ENCODE peak calls at places on chromosomes 11 and 22, in four cellular contexts. L is lower lobe of right lung, A is cardiac fibroblast, S is fibroblast of mammary gland. W is an unnamed sample.

GRCh38 chr11:88194990-88195389 is 19.7 kb upstream of the RAB38 start:
- DNase-seq in A (no peak), L (no peak), S (no peak), W (no peak)

GRCh38 chr22:37070334-37070733 is 18.8 kb downstream of the KCTD17 start:
- DNase-seq in A (no peak), S (no peak), L (no peak), W (no peak)

GRCh38 chr11:35800970-35801953 is 138.7 kb downstream of the TRIM44 start:
- DNase-seq in A (peak), L (no peak), S (no peak), W (no peak)

GRCh38 chr22:21022955-21023614 is 8.1 kb downstream of the P2RX6 start:
- DNase-seq in S (no peak), L (no peak), A (no peak), W (no peak)

GRCh38 chr11:104148074-104148473 is 15.9 kb downstream of the PDGFD start:
- DNase-seq in A (peak), L (no peak), S (peak), W (peak)

GRCh38 chr22:17772963-17773605 is 1.2 kb downstream of the BID start:
- DNase-seq in A (peak), S (peak), L (no peak), W (no peak)

GRCh38 chr11:8690374-8691342 is 8.1 kb downstream of the RPL27A start:
- DNase-seq in L (no peak), S (no peak), A (no peak), W (no peak)

GRCh38 chr11:6402061-6402470 is 11.8 kb downstream of the SMPD1 start:
- DNase-seq in A (no peak), L (no peak), S (no peak), W (no peak)

GRCh38 chr11:83456075-83456474 is 169.9 kb upstream of the CCDC90B start:
- DNase-seq in S (no peak), L (no peak), A (no peak), W (no peak)

GRCh38 chr22:19540394-19540793 is 16.2 kb upstream of the CLDN5 start:
- DNase-seq in A (no peak), S (no peak), L (no peak), W (no peak)

GRCh38 chr11:8018742-8019631 is 31.9 kb downstream of the EIF3F start:
- DNase-seq in S (peak), A (peak), L (peak), W (peak)

GRCh38 chr11:32259641-32260081 is 168.8 kb downstream of the RCN1 start:
- DNase-seq in S (peak), L (peak), A (peak), W (peak)

GRCh38 chr22:39426380-39427043 is 26.9 kb downstream of the TAB1 start:
- DNase-seq in A (no peak), L (no peak), S (no peak), W (no peak)

GRCh38 chr22:22060200-22061084 is 77.9 kb upstream of the TOP3B start:
- DNase-seq in L (peak), S (peak), A (peak), W (peak)

GRCh38 chr11:98952110-98952509 is 68.6 kb upstream of the CNTN5 start:
- DNase-seq in L (no peak), A (no peak), S (no peak), W (no peak)

GRCh38 chr11:62546937-62547625 is 475 bp upstream of the AHNAK start:
- DNase-seq in A (peak), S (peak), L (no peak), W (peak)

GRCh38 chr11:130827697-130828377 is 88.4 kb downstream of the SNX19 start:
- DNase-seq in L (no peak), A (peak), S (peak), W (peak)

GRCh38 chr11:86477495-86478155 is 102.9 kb downstream of the CCDC81 start:
- DNase-seq in A (peak), S (peak), L (no peak), W (peak)

GRCh38 chr11:1151366-1152315 is 6.1 kb upstream of the MUC5AC start:
- DNase-seq in A (no peak), S (no peak), L (no peak), W (no peak)

GRCh38 chr11:64090811-64091516 is 55.2 kb downstream of the FLRT1 start:
- DNase-seq in A (peak), L (no peak), S (peak), W (peak)

GRCh38 chr11:23767576-23767975 is 729.3 kb upstream of the LUZP2 start:
- DNase-seq in S (no peak), A (no peak), L (no peak), W (no peak)

GRCh38 chr22:32852346-32853251 is 51.1 kb downstream of the TIMP3 start:
- DNase-seq in L (no peak), A (peak), S (peak), W (peak)

GRCh38 chr22:46854125-46854870 is 91.8 kb downstream of the TBC1D22A start:
- DNase-seq in A (no peak), S (no peak), L (peak), W (peak)

GRCh38 chr11:106326087-106326486 is 248.6 kb downstream of the AASDHPPT start:
- DNase-seq in L (no peak), S (no peak), A (no peak), W (no peak)

GRCh38 chr11:62498492-62499286 is 47.9 kb downstream of the AHNAK start:
- DNase-seq in A (no peak), S (no peak), L (no peak), W (no peak)

GRCh38 chr11:119490253-119491006 is 67.5 kb upstream of the THY1 start:
- DNase-seq in S (no peak), L (no peak), A (no peak), W (no peak)

GRCh38 chr11:34339149-34340064 is 18.4 kb downstream of the ABTB2 start:
- DNase-seq in A (peak), S (no peak), L (peak), W (peak)

GRCh38 chr11:17716807-17717206 is 2.6 kb upstream of the MYOD1 start:
- DNase-seq in S (no peak), A (no peak), L (no peak), W (no peak)

GRCh38 chr11:127454856-127455255 is 454.3 kb upstream of the KIRREL3 start:
- DNase-seq in S (no peak), A (no peak), L (no peak), W (no peak)

GRCh38 chr11:22666700-22667439 is 459 bp downstream of the GAS2 start:
- DNase-seq in L (peak), A (peak), S (peak), W (peak)

GRCh38 chr11:114284021-114284420 is 12.2 kb upstream of the NNMT start:
- DNase-seq in A (no peak), L (no peak), S (no peak), W (no peak)

GRCh38 chr22:44454113-44454769 is 43.8 kb downstream of the RTL6 start:
- DNase-seq in S (no peak), L (no peak), A (no peak), W (no peak)

GRCh38 chr11:114258696-114259095 is 37.5 kb upstream of the NNMT start:
- DNase-seq in S (no peak), L (peak), A (no peak), W (no peak)

DNA sequence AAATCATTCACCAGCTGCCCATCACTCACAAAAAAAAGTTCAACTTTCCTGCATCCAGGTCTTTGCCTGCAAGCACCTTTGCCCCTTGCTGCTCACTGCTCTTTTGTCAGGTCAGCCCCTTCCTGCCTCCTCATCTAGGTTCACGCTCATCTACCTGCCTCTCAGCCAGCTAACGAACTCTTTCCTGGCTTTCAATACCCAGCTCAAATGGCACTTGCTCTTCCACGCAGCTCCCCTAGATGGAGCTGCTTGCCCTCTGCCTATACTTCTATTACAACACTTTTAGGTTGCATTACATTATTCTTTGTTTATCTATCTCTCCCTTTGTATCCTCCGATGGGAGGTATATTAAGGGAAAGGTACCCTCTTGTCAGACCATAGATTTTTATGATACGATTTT is 78.9 kb upstream of the TBCEL start:
- DNase-seq in L (no peak), S (no peak), A (no peak), W (no peak)
- TF ChIP-seq CTCF in L (peak), S (peak), A (peak), W (peak)

GRCh38 chr11:65353900-65354264 is 669 bp upstream of the TIGD3 start:
- DNase-seq in L (no peak), S (no peak), A (no peak), W (no peak)
- H3K4me3 ChIP-seq in L (peak), S (peak), A (peak), W (peak)

GRCh38 chr22:50274311-50274710 is 4.1 kb upstream of the MAPK11 start:
- DNase-seq in A (peak), S (peak), L (no peak), W (peak)
- TF ChIP-seq CTCF in A (peak), S (peak), L (no peak), W (peak)

GRCh38 chr11:10484461-10485180 is 29.6 kb downstream of the AMPD3 start:
- DNase-seq in S (no peak), L (no peak), A (no peak), W (no peak)

GRCh38 chr11:10480760-10481159 is 25.7 kb downstream of the AMPD3 start:
- DNase-seq in L (no peak), A (no peak), S (no peak), W (no peak)

GRCh38 chr11:10481567-10482349 is 26.7 kb downstream of the AMPD3 start:
- DNase-seq in L (no peak), A (no peak), S (no peak), W (no peak)

GRCh38 chr11:10483584-10483983 is 28.5 kb downstream of the AMPD3 start:
- DNase-seq in S (no peak), L (no peak), A (no peak), W (no peak)

GRCh38 chr11:10483174-10483573 is 28.1 kb downstream of the AMPD3 start:
- DNase-seq in S (no peak), L (no peak), A (no peak), W (no peak)
- H3K4me3 ChIP-seq in S (no peak), L (no peak), A (no peak), W (no peak)

DNA sequence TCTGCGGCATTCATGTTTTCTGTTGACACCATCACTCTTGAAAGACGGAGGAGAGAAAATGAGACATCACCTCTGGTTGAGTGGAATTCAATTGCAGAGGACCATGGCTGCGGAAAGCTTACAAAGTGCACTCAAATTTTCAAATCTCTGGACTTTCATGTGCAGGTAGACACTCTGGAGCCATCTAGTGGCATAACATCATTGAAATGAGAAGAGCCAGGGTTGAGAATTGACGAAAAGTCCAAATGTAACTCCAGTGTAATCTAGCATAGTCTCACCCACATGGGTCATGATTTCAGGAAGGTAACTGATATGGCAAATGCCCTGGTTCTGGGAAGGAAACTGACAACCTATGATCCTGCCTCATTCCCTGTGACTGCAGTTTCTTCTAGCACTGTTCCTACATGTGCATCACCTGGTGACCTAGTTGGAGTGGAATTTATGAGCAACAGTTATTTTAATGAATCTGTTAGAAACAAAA is 687.8 kb downstream of the KCNA4 start:
- DNase-seq in L (no peak), A (peak), S (peak), W (peak)
- TF ChIP-seq CTCF in L (peak), A (peak), S (peak), W (peak)

GRCh38 chr11:65416341-65417185 is 6.0 kb upstream of the NEAT1 start:
- DNase-seq in L (peak), A (peak), S (peak), W (peak)
- H3K4me3 ChIP-seq in L (peak), A (peak), S (peak), W (peak)

GRCh38 chr11:78079232-78080083 is at the start of gene NDUFC2:
- DNase-seq in L (peak), A (peak), S (peak), W (peak)
- TF ChIP-seq CTCF in L (no peak), A (no peak), S (no peak), W (no peak)

GRCh38 chr11:117557321-117557720 is 229.7 kb downstream of the CEP164 start:
- DNase-seq in L (no peak), S (no peak), A (no peak), W (no peak)

GRCh38 chr11:117563556-117563955 is 233.5 kb downstream of the DSCAML1 start:
- DNase-seq in S (no peak), A (no peak), L (no peak), W (no peak)

GRCh38 chr11:117560786-117561530 is 233.3 kb downstream of the CEP164 start:
- DNase-seq in A (no peak), S (no peak), L (no peak), W (no peak)

GRCh38 chr11:117562111-117562510 is 234.5 kb downstream of the CEP164 start:
- DNase-seq in L (no peak), A (no peak), S (peak), W (no peak)

GRCh38 chr11:117559698-117560097 is 232.0 kb downstream of the CEP164 start:
- DNase-seq in L (no peak), S (no peak), A (no peak), W (no peak)
- H3K4me3 ChIP-seq in L (no peak), S (no peak), A (no peak), W (no peak)

GRCh38 chr11:126113515-126113957 is 50.9 kb upstream of the CDON start:
- DNase-seq in S (peak), L (peak), A (peak), W (peak)
- TF ChIP-seq CTCF in S (no peak), L (no peak), A (no peak), W (no peak)